ENCODE peak calls at places on chromosomes 3 and 15, in six cellular contexts. R is head of caudate nucleus; U is HuH-7; V is kidney tubule cell; H is posterior cingulate gyrus; Z is activated CD4-positive, alpha-beta T cell treated with anti-CD3 and anti-CD28 coated beads for 24 hours. E is an unnamed sample.

GRCh38 chr3:31692714-31693113 is 160.0 kb downstream of the STT3B start:
- DNase-seq in R (no peak), U (no peak), V (no peak), H (no peak), Z (no peak), E (no peak)

GRCh38 chr3:100709840-100710235 is 544 bp downstream of the TFG start:
- DNase-seq in R (no peak), U (peak), V (peak), H (no peak), Z (peak), E (peak)

GRCh38 chr3:85821130-85821756 is 862.5 kb downstream of the CADM2 start:
- DNase-seq in R (peak), U (peak), V (peak), H (no peak), Z (no peak), E (no peak)

GRCh38 chr15:100781961-100782525 is 97.6 kb upstream of the ALDH1A3 start:
- DNase-seq in R (no peak), U (no peak), V (no peak), H (no peak), Z (no peak), E (peak)

GRCh38 chr3:197889204-197889930 is 60.6 kb upstream of the RPL35A start:
- DNase-seq in R (no peak), U (no peak), V (peak), H (no peak), Z (no peak), E (no peak)

GRCh38 chr3:156456771-156457224 is 98.1 kb downstream of the SSR3 start:
- DNase-seq in R (peak), U (no peak), V (peak), H (no peak), Z (no peak), E (no peak)

GRCh38 chr3:170423001-170423615 is 4.4 kb downstream of the CLDN11 start:
- DNase-seq in R (no peak), U (no peak), V (no peak), H (no peak), Z (no peak), E (no peak)

GRCh38 chr3:189602471-189602870 is 28.7 kb upstream of the TP63 start:
- DNase-seq in R (no peak), U (no peak), V (no peak), H (no peak), Z (no peak), E (no peak)

GRCh38 chr15:57306944-57307411 is 69.3 kb upstream of the CGNL1 start:
- DNase-seq in R (no peak), U (peak), V (no peak), H (no peak), Z (no peak), E (no peak)